ENCODE peak calls at places on chromosomes 5 and 9, in six cellular contexts. One of them, this sample, is unnamed.
A peak's percentile ranks its signal among the peaks of the same experiment; 100 is the strongest.

GRCh38 chr9:95101326-95101725 is 216.2 kb downstream of the FANCC start:
- DNase-seq in stimulated activated CD8-positive, alpha-beta memory T cell treated with anti-CD3 and anti-CD28 coated beads, Interleukin-15, amount 100 ng/mL, for 1 hour: no peak
- DNase-seq in lung microvascular endothelial cell: no peak
- DNase-seq in dorsolateral prefrontal cortex: no peak
- DNase-seq in activated CD8-positive, alpha-beta T cell treated with anti-CD3 and anti-CD28 coated beads for 36 hours: no peak
- DNase-seq in bronchial epithelial cell: peak; percentile 60
- DNase-seq in this sample: no peak

GRCh38 chr9:105681724-105682123 is 12.6 kb upstream of the TMEM38B start:
- DNase-seq in bronchial epithelial cell: peak; percentile 86
- DNase-seq in lung microvascular endothelial cell: no peak
- DNase-seq in stimulated activated CD8-positive, alpha-beta memory T cell treated with anti-CD3 and anti-CD28 coated beads, Interleukin-15, amount 100 ng/mL, for 1 hour: no peak
- DNase-seq in activated CD8-positive, alpha-beta T cell treated with anti-CD3 and anti-CD28 coated beads for 36 hours: no peak
- DNase-seq in dorsolateral prefrontal cortex: no peak
- DNase-seq in this sample: no peak

GRCh38 chr9:94065535-94065961 is 18.7 kb upstream of the PTPDC1 start:
- DNase-seq in dorsolateral prefrontal cortex: peak; percentile 70
- DNase-seq in activated CD8-positive, alpha-beta T cell treated with anti-CD3 and anti-CD28 coated beads for 36 hours: peak; percentile 88
- DNase-seq in bronchial epithelial cell: peak; percentile 81
- DNase-seq in lung microvascular endothelial cell: peak; percentile 88
- DNase-seq in stimulated activated CD8-positive, alpha-beta memory T cell treated with anti-CD3 and anti-CD28 coated beads, Interleukin-15, amount 100 ng/mL, for 1 hour: peak; percentile 52
- DNase-seq in this sample: peak; percentile 22

GRCh38 chr5:1135696-1136525 is 24.0 kb upstream of the SLC12A7 start:
- DNase-seq in dorsolateral prefrontal cortex: no peak
- DNase-seq in bronchial epithelial cell: no peak
- DNase-seq in stimulated activated CD8-positive, alpha-beta memory T cell treated with anti-CD3 and anti-CD28 coated beads, Interleukin-15, amount 100 ng/mL, for 1 hour: no peak
- DNase-seq in lung microvascular endothelial cell: no peak
- DNase-seq in activated CD8-positive, alpha-beta T cell treated with anti-CD3 and anti-CD28 coated beads for 36 hours: no peak
- DNase-seq in this sample: no peak

GRCh38 chr9:75108571-75108970 is 20.3 kb downstream of the OSTF1 start:
- DNase-seq in lung microvascular endothelial cell: peak; percentile 67
- DNase-seq in activated CD8-positive, alpha-beta T cell treated with anti-CD3 and anti-CD28 coated beads for 36 hours: no peak
- DNase-seq in stimulated activated CD8-positive, alpha-beta memory T cell treated with anti-CD3 and anti-CD28 coated beads, Interleukin-15, amount 100 ng/mL, for 1 hour: no peak
- DNase-seq in dorsolateral prefrontal cortex: no peak
- DNase-seq in bronchial epithelial cell: no peak
- DNase-seq in this sample: no peak

GRCh38 chr5:103259705-103260355 is 1.3 kb downstream of the MACIR start:
- DNase-seq in stimulated activated CD8-positive, alpha-beta memory T cell treated with anti-CD3 and anti-CD28 coated beads, Interleukin-15, amount 100 ng/mL, for 1 hour: no peak
- DNase-seq in bronchial epithelial cell: peak; percentile 17
- DNase-seq in activated CD8-positive, alpha-beta T cell treated with anti-CD3 and anti-CD28 coated beads for 36 hours: no peak
- DNase-seq in lung microvascular endothelial cell: peak; percentile 55
- DNase-seq in dorsolateral prefrontal cortex: peak; percentile 60
- DNase-seq in this sample: no peak

GRCh38 chr5:99022250-99022649 is 93.4 kb upstream of the CHD1 start:
- DNase-seq in lung microvascular endothelial cell: no peak
- DNase-seq in bronchial epithelial cell: no peak
- DNase-seq in activated CD8-positive, alpha-beta T cell treated with anti-CD3 and anti-CD28 coated beads for 36 hours: no peak
- DNase-seq in stimulated activated CD8-positive, alpha-beta memory T cell treated with anti-CD3 and anti-CD28 coated beads, Interleukin-15, amount 100 ng/mL, for 1 hour: no peak
- DNase-seq in dorsolateral prefrontal cortex: no peak
- DNase-seq in this sample: no peak

GRCh38 chr5:132265336-132266030 is 8.0 kb downstream of the PDLIM4 start:
- DNase-seq in activated CD8-positive, alpha-beta T cell treated with anti-CD3 and anti-CD28 coated beads for 36 hours: no peak
- DNase-seq in lung microvascular endothelial cell: peak; percentile 98
- DNase-seq in dorsolateral prefrontal cortex: no peak
- DNase-seq in bronchial epithelial cell: peak; percentile 91
- DNase-seq in stimulated activated CD8-positive, alpha-beta memory T cell treated with anti-CD3 and anti-CD28 coated beads, Interleukin-15, amount 100 ng/mL, for 1 hour: no peak
- DNase-seq in this sample: no peak

GRCh38 chr5:96909003-96909402 is 26.9 kb upstream of the LNPEP start:
- DNase-seq in bronchial epithelial cell: no peak
- DNase-seq in activated CD8-positive, alpha-beta T cell treated with anti-CD3 and anti-CD28 coated beads for 36 hours: no peak
- DNase-seq in stimulated activated CD8-positive, alpha-beta memory T cell treated with anti-CD3 and anti-CD28 coated beads, Interleukin-15, amount 100 ng/mL, for 1 hour: no peak
- DNase-seq in lung microvascular endothelial cell: no peak
- DNase-seq in dorsolateral prefrontal cortex: no peak
- DNase-seq in this sample: no peak

GRCh38 chr9:123953601-123954011 is 23.7 kb upstream of the DENND1A start:
- DNase-seq in activated CD8-positive, alpha-beta T cell treated with anti-CD3 and anti-CD28 coated beads for 36 hours: peak; percentile 57
- DNase-seq in dorsolateral prefrontal cortex: no peak
- DNase-seq in stimulated activated CD8-positive, alpha-beta memory T cell treated with anti-CD3 and anti-CD28 coated beads, Interleukin-15, amount 100 ng/mL, for 1 hour: no peak
- DNase-seq in bronchial epithelial cell: no peak
- DNase-seq in lung microvascular endothelial cell: no peak
- DNase-seq in this sample: no peak

GRCh38 chr9:112006361-112007020 is 109.9 kb downstream of the UGCG start:
- DNase-seq in dorsolateral prefrontal cortex: no peak
- DNase-seq in lung microvascular endothelial cell: no peak
- DNase-seq in bronchial epithelial cell: no peak
- DNase-seq in activated CD8-positive, alpha-beta T cell treated with anti-CD3 and anti-CD28 coated beads for 36 hours: no peak
- DNase-seq in stimulated activated CD8-positive, alpha-beta memory T cell treated with anti-CD3 and anti-CD28 coated beads, Interleukin-15, amount 100 ng/mL, for 1 hour: no peak
- DNase-seq in this sample: no peak

GRCh38 chr5:6832994-6833393 is 119.8 kb downstream of the TENT4A start:
- DNase-seq in lung microvascular endothelial cell: peak; percentile 2
- DNase-seq in activated CD8-positive, alpha-beta T cell treated with anti-CD3 and anti-CD28 coated beads for 36 hours: peak; percentile 5
- DNase-seq in bronchial epithelial cell: no peak
- DNase-seq in dorsolateral prefrontal cortex: no peak
- DNase-seq in stimulated activated CD8-positive, alpha-beta memory T cell treated with anti-CD3 and anti-CD28 coated beads, Interleukin-15, amount 100 ng/mL, for 1 hour: no peak
- DNase-seq in this sample: no peak

GRCh38 chr5:163913548-163913947 is 408.1 kb downstream of the MAT2B start:
- DNase-seq in dorsolateral prefrontal cortex: no peak
- DNase-seq in lung microvascular endothelial cell: peak; percentile 11
- DNase-seq in activated CD8-positive, alpha-beta T cell treated with anti-CD3 and anti-CD28 coated beads for 36 hours: no peak
- DNase-seq in stimulated activated CD8-positive, alpha-beta memory T cell treated with anti-CD3 and anti-CD28 coated beads, Interleukin-15, amount 100 ng/mL, for 1 hour: no peak
- DNase-seq in bronchial epithelial cell: no peak
- DNase-seq in this sample: no peak

GRCh38 chr5:157026789-157027424 is 32.0 kb downstream of the HAVCR1 start:
- DNase-seq in bronchial epithelial cell: peak; percentile 17
- DNase-seq in lung microvascular endothelial cell: no peak
- DNase-seq in stimulated activated CD8-positive, alpha-beta memory T cell treated with anti-CD3 and anti-CD28 coated beads, Interleukin-15, amount 100 ng/mL, for 1 hour: no peak
- DNase-seq in activated CD8-positive, alpha-beta T cell treated with anti-CD3 and anti-CD28 coated beads for 36 hours: peak; percentile 18
- DNase-seq in dorsolateral prefrontal cortex: no peak
- DNase-seq in this sample: no peak

GRCh38 chr5:113489299-113489698 is 1.0 kb upstream of the MCC start:
- DNase-seq in stimulated activated CD8-positive, alpha-beta memory T cell treated with anti-CD3 and anti-CD28 coated beads, Interleukin-15, amount 100 ng/mL, for 1 hour: no peak
- DNase-seq in bronchial epithelial cell: peak; percentile 99
- DNase-seq in lung microvascular endothelial cell: no peak
- DNase-seq in dorsolateral prefrontal cortex: no peak
- DNase-seq in activated CD8-positive, alpha-beta T cell treated with anti-CD3 and anti-CD28 coated beads for 36 hours: peak; percentile 15
- DNase-seq in this sample: no peak

GRCh38 chr5:135034186-135034962 is at the start of gene PITX1:
- DNase-seq in bronchial epithelial cell: peak; percentile 65
- DNase-seq in dorsolateral prefrontal cortex: no peak
- DNase-seq in stimulated activated CD8-positive, alpha-beta memory T cell treated with anti-CD3 and anti-CD28 coated beads, Interleukin-15, amount 100 ng/mL, for 1 hour: no peak
- DNase-seq in activated CD8-positive, alpha-beta T cell treated with anti-CD3 and anti-CD28 coated beads for 36 hours: peak; percentile 52
- DNase-seq in lung microvascular endothelial cell: no peak
- DNase-seq in this sample: peak; percentile 28

GRCh38 chr9:16100596-16101091 is 547.8 kb downstream of the CCDC171 start:
- DNase-seq in dorsolateral prefrontal cortex: no peak
- DNase-seq in stimulated activated CD8-positive, alpha-beta memory T cell treated with anti-CD3 and anti-CD28 coated beads, Interleukin-15, amount 100 ng/mL, for 1 hour: no peak
- DNase-seq in bronchial epithelial cell: no peak
- DNase-seq in lung microvascular endothelial cell: no peak
- DNase-seq in activated CD8-positive, alpha-beta T cell treated with anti-CD3 and anti-CD28 coated beads for 36 hours: no peak
- DNase-seq in this sample: no peak

GRCh38 chr5:137714494-137714893 is 21.4 kb downstream of the KLHL3 start:
- DNase-seq in stimulated activated CD8-positive, alpha-beta memory T cell treated with anti-CD3 and anti-CD28 coated beads, Interleukin-15, amount 100 ng/mL, for 1 hour: no peak
- DNase-seq in lung microvascular endothelial cell: no peak
- DNase-seq in bronchial epithelial cell: no peak
- DNase-seq in dorsolateral prefrontal cortex: no peak
- DNase-seq in activated CD8-positive, alpha-beta T cell treated with anti-CD3 and anti-CD28 coated beads for 36 hours: no peak
- DNase-seq in this sample: no peak